ENCODE peak calls at places on chromosome 10, in four cellular contexts. E is left ventricle myocardium inferior, D is OCI-LY7, A is cardiac muscle cell. S is an unnamed sample. For H3K9me3, the result is how much of the 10 kb centered on the place peaks cover.

GRCh38 chr10:66167816-66168215 is 758.0 kb upstream of the LRRTM3 start:
- DNase-seq in A (no peak), E (no peak), D (no peak), S (no peak)

GRCh38 chr10:99754670-99755069 is 22.6 kb downstream of the CUTC start:
- DNase-seq in A (no peak), D (no peak), E (no peak), S (no peak)

GRCh38 chr10:59388577-59388976 is 26.2 kb upstream of the FAM13C start:
- DNase-seq in D (no peak), A (no peak), E (no peak), S (no peak)

GRCh38 chr10:43265799-43266721 is 805 bp downstream of the RASGEF1A start:
- DNase-seq in E (no peak), D (no peak), A (peak), S (no peak)

GRCh38 chr10:109978481-109978880 is 29.3 kb upstream of the ADD3 start:
- DNase-seq in E (no peak), A (peak), D (peak), S (peak)

GRCh38 chr10:118592675-118593330 is 2.6 kb downstream of the PRLHR start:
- DNase-seq in A (no peak), E (no peak), D (no peak), S (no peak)

GRCh38 chr10:8245131-8246117 is 190.9 kb downstream of the GATA3 start:
- DNase-seq in D (no peak), E (no peak), A (no peak), S (peak)

GRCh38 chr10:46558411-46559185 is 2.1 kb upstream of the GPRIN2 start:
- DNase-seq in D (no peak), A (no peak), E (no peak), S (no peak)

GRCh38 chr10:58851606-58852005 is 324.8 kb upstream of the PHYHIPL start:
- DNase-seq in D (no peak), E (no peak), A (no peak), S (no peak)

GRCh38 chr10:7819126-7819470 is 793 bp downstream of the TAF3 start:
- DNase-seq in E (peak), D (peak), A (peak), S (peak)

GRCh38 chr10:89588671-89589070 is 53.3 kb upstream of the SLC16A12 start:
- DNase-seq in D (no peak), E (no peak), A (no peak), S (no peak)

DNA sequence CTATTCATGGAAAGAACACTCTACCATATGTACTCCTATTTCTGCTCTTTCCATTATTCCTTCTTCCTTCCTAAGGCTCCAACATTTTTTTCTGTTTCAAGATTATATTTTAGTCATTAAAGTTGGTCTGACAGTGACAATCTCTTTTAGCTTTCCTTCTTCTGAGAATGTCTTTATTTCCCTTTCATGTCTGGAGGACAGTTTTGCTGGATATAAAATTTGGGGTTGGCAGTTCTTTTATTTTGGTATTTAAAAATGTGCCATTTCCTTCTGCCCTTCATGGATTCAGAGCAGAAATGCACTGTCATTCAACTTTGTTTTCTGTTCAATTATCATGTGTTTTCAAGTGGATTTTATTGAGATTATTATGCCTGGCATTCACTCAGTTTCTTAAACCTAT is 53.1 kb downstream of the VSTM4 start:
- DNase-seq in A (no peak), E (no peak), D (no peak), S (no peak)
- H3K9me3 ChIP-seq in A (under half), E (under half), D (under half), S (under half)

DNA sequence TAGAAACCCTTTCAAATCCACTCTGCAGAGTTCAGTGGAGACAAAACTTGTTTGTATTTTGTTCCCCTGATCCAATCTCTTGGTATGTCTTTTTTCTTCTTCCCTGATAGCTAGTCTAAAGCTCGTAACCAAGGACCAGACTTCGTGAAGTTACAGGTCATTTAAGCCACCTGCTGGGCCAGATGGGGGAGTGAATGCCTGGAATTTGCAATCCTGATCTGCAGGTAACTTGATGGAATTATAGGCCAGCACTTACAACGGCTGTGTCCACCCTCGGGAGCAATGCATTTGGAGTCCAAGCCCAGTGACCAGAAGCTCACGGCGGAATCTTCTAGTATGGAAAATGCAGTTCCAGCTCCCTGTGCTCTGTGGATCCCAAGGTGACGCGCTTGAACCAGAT is 566.9 kb downstream of the TCERG1L start:
- DNase-seq in A (no peak), E (no peak), D (no peak), S (no peak)
- H3K9me3 ChIP-seq in A (under half), E (under half), D (under half), S (under half)

GRCh38 chr10:37685741-37686683 is 171.4 kb downstream of the ZNF248 start:
- DNase-seq in A (no peak), D (no peak), E (no peak), S (no peak)

GRCh38 chr10:37682617-37683016 is 174.8 kb downstream of the ZNF248 start:
- DNase-seq in D (no peak), E (no peak), A (no peak), S (no peak)

GRCh38 chr10:37687581-37687980 is 169.8 kb downstream of the ZNF248 start:
- DNase-seq in E (no peak), A (no peak), D (no peak), S (no peak)

GRCh38 chr10:37681617-37681999 is 175.8 kb downstream of the ZNF248 start:
- DNase-seq in A (no peak), E (no peak), D (no peak), S (no peak)

DNA sequence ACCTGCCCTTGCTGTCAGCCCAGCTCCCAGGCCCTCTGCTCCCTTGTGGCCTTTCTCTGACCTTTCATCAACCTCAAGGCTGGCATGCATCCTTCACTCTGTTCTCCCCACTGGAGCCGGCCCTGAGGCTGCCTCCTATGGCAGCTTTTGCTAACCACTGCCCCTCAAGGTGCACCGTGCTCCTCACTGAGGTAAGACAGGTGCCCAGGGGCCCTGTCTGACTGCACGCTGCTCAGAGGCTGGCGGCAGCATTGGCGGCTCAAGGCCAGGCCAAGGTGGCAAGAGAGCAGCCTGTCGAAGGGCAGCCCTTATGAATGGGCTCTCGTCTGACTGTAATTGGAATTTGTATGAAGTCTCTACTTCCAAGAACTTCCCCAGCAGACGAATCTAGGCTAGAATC is 172.6 kb downstream of the ZNF248 start:
- DNase-seq in E (no peak), D (no peak), A (no peak), S (no peak)
- H3K9me3 ChIP-seq in E (under half), D (under half), A (under half), S (under half)

GRCh38 chr10:132924046-132924952 is 18.1 kb downstream of the CFAP46 start:
- DNase-seq in A (no peak), D (no peak), E (no peak), S (no peak)
- H3K9me3 ChIP-seq in A (under half), D (under half), E (under half), S (under half)

DNA sequence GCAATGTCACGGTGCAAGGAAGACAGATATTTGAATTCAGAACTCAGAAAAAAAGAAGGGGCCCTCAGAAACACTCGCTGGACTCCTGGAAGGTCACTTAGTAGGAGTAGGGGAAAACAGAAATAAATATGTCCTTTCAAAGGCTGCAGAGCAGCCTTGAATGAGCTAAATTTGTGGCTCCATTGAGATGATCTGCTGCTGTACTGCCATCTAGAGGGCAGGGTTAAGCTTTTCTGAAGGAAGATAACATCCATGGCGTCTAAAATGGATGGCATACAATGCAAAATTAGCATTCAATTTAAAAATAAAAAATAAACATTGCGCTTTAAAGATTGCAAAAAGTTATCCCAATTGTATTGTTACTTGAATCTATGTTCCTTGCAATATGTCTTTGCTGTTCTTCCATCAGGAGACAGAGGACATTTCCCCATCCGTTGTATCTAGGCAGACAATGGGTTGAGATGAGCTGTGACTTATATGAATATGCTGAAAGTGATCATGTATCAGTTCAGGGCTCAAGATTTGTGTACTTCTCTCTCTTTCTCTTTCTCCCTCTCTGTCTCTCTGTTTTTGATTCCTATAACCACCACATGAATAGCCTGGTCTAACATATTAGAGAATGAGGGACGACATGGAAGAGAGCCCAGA is 642.2 kb downstream of the SH2D4B start:
- DNase-seq in E (no peak), D (peak), A (peak), S (no peak)
- H3K9me3 ChIP-seq in E (under half), D (under half), A (under half), S (under half)